ENCODE peak calls at places on chromosomes 5 and 9, in six cellular contexts. J, T, I, H, Y and X are unnamed samples. For H3K4me1, the result is how much of the 10 kb centered on the place peaks cover.

GRCh38 chr5:76696254-76696653 is 19.7 kb upstream of the F2R start:
- DNase-seq in J (no peak), T (no peak), I (no peak), H (no peak), Y (no peak), X (no peak)

GRCh38 chr9:40884072-40884901 is 244.2 kb downstream of the FOXD4L6 start:
- DNase-seq in J (peak), T (no peak), I (no peak), H (no peak), Y (no peak), X (no peak)

GRCh38 chr9:2179557-2179956 is 164.4 kb downstream of the SMARCA2 start:
- DNase-seq in J (no peak), T (no peak), I (no peak), H (no peak), Y (no peak), X (no peak)

GRCh38 chr9:83933804-83934203 is 12.6 kb upstream of the KIF27 start:
- DNase-seq in J (no peak), T (peak), I (peak), H (no peak), Y (no peak), X (no peak)

GRCh38 chr9:134863941-134864820 is 16.4 kb upstream of the FCN2 start:
- DNase-seq in J (peak), T (no peak), I (peak), H (peak), Y (no peak), X (peak)

GRCh38 chr5:4479381-4479780 is 660.7 kb upstream of the ADAMTS16 start:
- DNase-seq in J (no peak), T (no peak), I (no peak), H (no peak), Y (no peak), X (no peak)

GRCh38 chr5:66440202-66440680 is 156.0 kb upstream of the MAST4 start:
- DNase-seq in J (no peak), T (no peak), I (peak), H (peak), Y (no peak), X (no peak)

GRCh38 chr5:66972004-66972403 is 224.6 kb downstream of the CD180 start:
- DNase-seq in J (no peak), T (no peak), I (no peak), H (no peak), Y (no peak), X (no peak)

GRCh38 chr5:37786855-37787254 is 53.0 kb downstream of the GDNF start:
- DNase-seq in J (no peak), T (no peak), I (peak), H (no peak), Y (no peak), X (no peak)

GRCh38 chr5:122415481-122416120 is 103.6 kb downstream of the SNCAIP start:
- DNase-seq in J (peak), T (no peak), I (peak), H (peak), Y (no peak), X (peak)

GRCh38 chr5:140549237-140550144 is 2.0 kb downstream of the EIF4EBP3 start:
- DNase-seq in J (no peak), T (peak), I (peak), H (peak), Y (no peak), X (peak)

GRCh38 chr5:159655757-159656409 is 260.4 kb upstream of the ADRA1B start:
- DNase-seq in J (no peak), T (no peak), I (no peak), H (no peak), Y (no peak), X (no peak)

GRCh38 chr5:141523991-141524390 is 35.1 kb downstream of the PCDHGC5 start:
- DNase-seq in J (no peak), T (no peak), I (no peak), H (no peak), Y (no peak), X (no peak)

GRCh38 chr9:93193373-93193725 is 9.4 kb downstream of the WNK2 start:
- DNase-seq in J (no peak), T (no peak), I (no peak), H (no peak), Y (no peak), X (no peak)

GRCh38 chr9:17531642-17532254 is 47.1 kb upstream of the SH3GL2 start:
- DNase-seq in J (no peak), T (no peak), I (peak), H (peak), Y (no peak), X (peak)

GRCh38 chr5:90408571-90409317 is 812 bp downstream of the CETN3 start:
- DNase-seq in J (no peak), T (no peak), I (no peak), H (no peak), Y (peak), X (peak)

GRCh38 chr5:180291943-180292831 is at the start of gene MAPK9:
- DNase-seq in J (peak), T (peak), I (peak), H (peak), Y (no peak), X (peak)

GRCh38 chr5:39783756-39784421 is 359.1 kb upstream of the DAB2 start:
- DNase-seq in J (no peak), T (no peak), I (no peak), H (no peak), Y (no peak), X (no peak)

GRCh38 chr9:115650768-115651167 is 502.8 kb upstream of the PAPPA start:
- DNase-seq in J (no peak), T (no peak), I (no peak), H (no peak), Y (no peak), X (no peak)

GRCh38 chr5:73591698-73592501 is 26.4 kb downstream of the UTP15 start:
- DNase-seq in J (no peak), T (no peak), I (no peak), H (no peak), Y (no peak), X (no peak)

GRCh38 chr5:143135832-143136551 is 267.5 kb downstream of the NR3C1 start:
- DNase-seq in J (no peak), T (peak), I (no peak), H (no peak), Y (no peak), X (no peak)

GRCh38 chr5:33075731-33076130 is 364.6 kb downstream of the NPR3 start:
- DNase-seq in J (no peak), T (no peak), I (no peak), H (no peak), Y (no peak), X (no peak)

GRCh38 chr5:154519375-154519774 is 41.3 kb upstream of the HAND1 start:
- DNase-seq in J (no peak), T (no peak), I (no peak), H (no peak), Y (no peak), X (peak)

GRCh38 chr5:17228833-17229291 is 11.4 kb downstream of the BASP1 start:
- DNase-seq in J (no peak), T (no peak), I (no peak), H (no peak), Y (peak), X (no peak)

GRCh38 chr5:161946911-161947310 is 99.0 kb downstream of the GABRA1 start:
- DNase-seq in J (no peak), T (no peak), I (no peak), H (no peak), Y (no peak), X (no peak)

GRCh38 chr9:87148391-87149237 is 201.3 kb upstream of the GAS1 start:
- DNase-seq in J (peak), T (peak), I (peak), H (peak), Y (no peak), X (peak)

GRCh38 chr9:38044706-38045105 is 24.3 kb downstream of the SHB start:
- DNase-seq in J (no peak), T (no peak), I (no peak), H (no peak), Y (no peak), X (no peak)

GRCh38 chr5:37792976-37793328 is 46.9 kb downstream of the GDNF start:
- DNase-seq in J (no peak), T (no peak), I (no peak), H (no peak), Y (no peak), X (no peak)

GRCh38 chr5:54986269-54986654 is 869 bp upstream of the ESM1 start:
- DNase-seq in J (no peak), T (no peak), I (no peak), H (no peak), Y (no peak), X (no peak)

GRCh38 chr5:54988218-54988617 is 2.8 kb upstream of the ESM1 start:
- DNase-seq in J (no peak), T (no peak), I (no peak), H (no peak), Y (no peak), X (no peak)

GRCh38 chr5:54988817-54989216 is 3.4 kb upstream of the ESM1 start:
- DNase-seq in J (no peak), T (no peak), I (no peak), H (no peak), Y (no peak), X (no peak)

GRCh38 chr5:54981928-54982327 is 3.5 kb downstream of the ESM1 start:
- DNase-seq in J (no peak), T (no peak), I (no peak), H (no peak), Y (no peak), X (peak)

DNA sequence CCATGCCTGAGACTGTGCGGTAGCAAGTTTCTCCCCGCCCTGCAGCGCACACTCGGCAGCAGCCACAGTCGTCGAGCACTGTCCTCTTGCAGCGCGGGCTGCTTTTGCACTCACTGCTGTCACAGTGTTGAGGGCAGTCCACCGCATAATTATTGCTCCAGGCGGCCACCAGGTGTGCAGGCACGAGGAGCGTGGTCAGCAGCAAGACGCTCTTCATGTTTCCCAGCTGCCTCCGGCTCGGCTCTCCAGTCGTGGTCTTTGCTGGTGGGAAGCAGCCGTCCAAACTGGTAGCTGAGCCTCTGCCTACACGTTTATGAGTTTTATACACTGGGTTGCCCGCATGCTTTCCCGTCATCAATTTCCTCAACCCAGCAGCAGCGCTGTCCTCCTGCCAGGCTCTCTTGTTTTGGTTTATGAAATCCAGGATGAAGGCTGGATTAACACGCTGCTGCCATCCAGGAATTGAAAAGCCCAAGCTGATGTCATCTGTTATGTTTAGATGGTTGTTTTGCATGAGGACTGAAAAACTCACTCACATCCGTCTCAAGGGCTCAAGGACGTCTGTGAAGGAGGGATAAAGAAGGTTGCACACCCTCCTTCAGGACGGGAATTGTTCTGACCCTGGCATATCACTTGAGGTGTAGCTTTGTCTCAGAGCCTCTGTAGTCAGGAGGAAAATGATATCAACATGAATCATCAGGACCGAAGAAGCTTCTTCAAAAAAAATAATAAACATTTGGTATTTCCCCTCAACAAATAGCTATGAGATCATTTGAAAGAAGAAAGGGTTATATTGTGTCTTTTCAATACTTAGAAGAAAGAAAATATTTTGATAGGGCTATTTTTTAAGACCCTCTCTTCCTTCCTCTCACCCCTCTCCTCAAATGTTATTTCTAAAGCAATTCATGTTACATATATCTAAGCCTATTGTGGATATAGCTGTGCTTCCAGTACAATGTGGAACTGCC is at the start of gene ESM1:
- DNase-seq in J (no peak), T (no peak), I (peak), H (no peak), Y (no peak), X (no peak)
- TF ChIP-seq CTCF in J (no peak), T (no peak), I (no peak), H (no peak), Y (no peak), X (peak)

DNA sequence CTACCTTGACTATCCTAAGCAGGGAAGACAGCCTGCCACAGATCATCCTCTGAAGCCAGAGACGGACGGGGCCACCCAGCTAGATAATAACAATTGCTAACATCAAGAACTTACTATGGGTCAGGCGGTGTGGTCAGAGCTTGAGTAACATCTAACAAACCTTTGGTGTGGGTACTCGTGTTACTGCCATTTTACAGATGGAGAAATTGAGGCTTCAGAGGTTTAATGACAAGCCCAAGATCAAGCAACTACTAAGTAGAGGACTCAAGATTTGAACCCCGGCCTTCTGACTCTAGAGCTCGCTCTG is 16.7 kb upstream of the ARSI start:
- DNase-seq in J (no peak), T (no peak), I (no peak), H (no peak), Y (no peak), X (no peak)
- H3K4me1 ChIP-seq in J (under half), T (under half), I (under half), H (under half), Y (under half), X (under half)

GRCh38 chr9:124390812-124391658 is 24.2 kb downstream of the PSMB7 start:
- DNase-seq in J (no peak), T (no peak), I (no peak), H (no peak), Y (no peak), X (no peak)

GRCh38 chr9:124394596-124394995 is 20.6 kb downstream of the PSMB7 start:
- DNase-seq in J (no peak), T (no peak), I (no peak), H (no peak), Y (no peak), X (no peak)

GRCh38 chr9:124392254-124392653 is 23.0 kb downstream of the PSMB7 start:
- DNase-seq in J (no peak), T (peak), I (no peak), H (no peak), Y (no peak), X (peak)

GRCh38 chr9:124394167-124394566 is 21.1 kb downstream of the PSMB7 start:
- DNase-seq in J (no peak), T (no peak), I (no peak), H (no peak), Y (no peak), X (no peak)

GRCh38 chr9:124392855-124393460 is 22.3 kb downstream of the PSMB7 start:
- DNase-seq in J (no peak), T (no peak), I (peak), H (no peak), Y (no peak), X (peak)
- TF ChIP-seq CTCF in J (no peak), T (no peak), I (peak), H (no peak), Y (no peak), X (peak)

GRCh38 chr9:5460157-5460556 is 9.8 kb downstream of the CD274 start:
- DNase-seq in J (no peak), T (no peak), I (no peak), H (no peak), Y (no peak), X (no peak)
- H3K4me1 ChIP-seq in J (under half), T (under half), I (under half), H (under half), Y (under half), X (under half)

DNA sequence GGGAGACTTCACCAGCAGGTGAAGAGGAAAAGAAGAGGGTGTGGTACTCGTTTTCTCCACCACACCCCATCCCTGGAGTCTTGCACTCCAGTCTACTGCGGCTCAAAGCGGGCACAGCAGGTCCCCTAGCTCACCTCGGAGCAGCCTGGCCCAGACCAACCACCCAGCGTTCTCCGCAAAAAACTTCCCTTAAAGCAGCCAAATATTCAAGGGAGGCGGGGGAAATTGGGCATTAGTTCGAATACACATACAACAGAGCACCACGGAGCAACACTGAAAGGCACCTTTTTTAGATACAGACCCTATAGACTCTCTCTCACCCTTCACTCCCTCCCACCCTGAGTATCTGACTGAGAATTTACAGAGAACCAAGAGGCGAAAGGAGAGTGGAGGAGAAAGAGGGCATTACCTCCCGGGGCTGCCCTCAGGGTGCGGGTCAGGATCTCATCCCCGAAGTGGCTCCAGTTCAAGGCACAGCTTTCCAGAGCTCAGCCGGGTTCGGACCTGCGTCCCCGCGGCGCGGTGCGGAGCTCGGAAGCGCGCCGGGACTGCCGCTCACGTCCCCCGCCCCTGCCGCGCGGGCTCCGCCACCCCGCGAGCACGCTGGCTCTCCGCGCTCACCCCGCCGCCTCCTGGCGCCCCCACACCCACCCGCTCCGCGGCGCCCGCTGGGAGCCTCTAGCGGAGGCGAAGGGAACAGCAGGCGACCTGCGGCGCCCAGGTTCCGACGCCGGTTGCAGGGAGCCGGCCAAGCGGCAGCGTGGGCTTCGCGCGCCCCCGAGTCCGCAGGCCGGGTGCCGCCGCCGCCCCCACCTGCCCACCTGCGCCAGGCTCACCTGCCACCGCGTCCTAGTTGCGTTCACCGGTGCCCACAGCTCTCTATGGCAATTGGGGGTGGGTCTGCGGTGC is 1638.7 kb upstream of the C9orf72 start:
- DNase-seq in J (peak), T (no peak), I (peak), H (peak), Y (no peak), X (peak)
- TF ChIP-seq CTCF in J (no peak), T (no peak), I (peak), H (peak), Y (peak), X (peak)

DNA sequence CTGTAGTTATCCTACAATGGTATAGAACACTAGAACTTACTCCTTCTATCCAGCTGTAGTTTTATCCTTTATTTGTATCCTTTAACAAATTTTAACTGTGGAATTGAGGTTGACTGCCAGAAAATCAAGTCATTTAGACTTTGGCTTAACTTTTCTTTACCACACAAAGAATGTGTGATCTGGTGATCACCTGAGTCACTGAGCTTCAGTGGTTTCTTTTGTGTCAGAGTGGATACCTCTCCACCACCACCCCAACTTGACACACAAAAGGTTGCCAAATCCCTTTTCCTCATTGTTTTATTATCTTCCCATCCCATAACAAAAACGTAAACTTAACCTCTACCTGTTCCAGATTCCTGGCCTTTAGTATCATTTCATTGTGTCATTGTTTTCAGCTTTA is 5.5 kb downstream of the OTULIN start:
- DNase-seq in J (no peak), T (no peak), I (no peak), H (no peak), Y (no peak), X (no peak)
- H3K4me1 ChIP-seq in J (under half), T (under half), I (half or more), H (under half), Y (under half), X (under half)

GRCh38 chr9:6194934-6195333 is 20.7 kb upstream of the IL33 start:
- DNase-seq in J (no peak), T (no peak), I (no peak), H (no peak), Y (no peak), X (peak)

GRCh38 chr9:6198251-6198650 is 17.4 kb upstream of the IL33 start:
- DNase-seq in J (no peak), T (no peak), I (no peak), H (no peak), Y (no peak), X (no peak)

GRCh38 chr9:6195714-6196360 is 19.8 kb upstream of the IL33 start:
- DNase-seq in J (no peak), T (no peak), I (no peak), H (no peak), Y (no peak), X (no peak)

GRCh38 chr9:6199596-6199995 is 16.0 kb upstream of the IL33 start:
- DNase-seq in J (no peak), T (no peak), I (no peak), H (no peak), Y (no peak), X (no peak)

DNA sequence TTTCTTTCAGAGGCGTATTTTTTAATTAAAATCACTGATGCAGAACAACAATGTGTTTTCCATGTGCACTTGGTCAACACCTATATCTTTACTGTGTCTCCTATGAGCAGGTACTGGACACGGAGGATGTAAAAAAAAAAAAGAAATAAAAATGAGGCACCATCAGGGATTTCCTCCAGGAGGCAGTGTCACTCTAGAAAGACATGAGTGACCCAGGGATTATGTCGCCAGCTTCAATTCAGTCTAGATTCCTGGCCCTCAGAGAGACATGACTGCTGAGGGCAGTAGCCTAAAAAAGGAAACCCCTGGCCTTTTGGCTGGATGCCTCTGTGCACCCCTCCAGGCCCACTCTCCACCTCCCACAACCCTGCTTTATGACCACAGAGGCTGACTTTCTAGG is 18.3 kb upstream of the IL33 start:
- DNase-seq in J (no peak), T (no peak), I (peak), H (no peak), Y (no peak), X (peak)
- TF ChIP-seq CTCF in J (no peak), T (no peak), I (peak), H (no peak), Y (peak), X (peak)

GRCh38 chr9:129497064-129497836 is 123.7 kb downstream of the C9orf50 start:
- DNase-seq in J (peak), T (no peak), I (peak), H (peak), Y (no peak), X (no peak)
- H3K4me1 ChIP-seq in J (under half), T (under half), I (half or more), H (under half), Y (under half), X (under half)